ENCODE peak calls at places on chromosomes 2 and 18, in five cellular contexts. Y, K, H, P and Z are unnamed samples.

GRCh38 chr2:173075056-173075780 is 428 bp upstream of the MAP3K20 start:
- DNase-seq in Y (no peak), H (no peak), P (no peak), K (no peak), Z (no peak)

GRCh38 chr18:32425466-32425865 is 45.2 kb downstream of the GAREM1 start:
- DNase-seq in K (no peak), P (no peak), H (peak), Y (peak), Z (peak)

GRCh38 chr2:214310319-214310718 is 100.5 kb upstream of the VWC2L start:
- DNase-seq in Y (peak), K (no peak), H (no peak), P (no peak), Z (no peak)

GRCh38 chr18:57887984-57888383 is 84.9 kb upstream of the ATP8B1 start:
- DNase-seq in P (no peak), Y (no peak), H (no peak), K (no peak), Z (no peak)

GRCh38 chr2:241891315-241891987 is 21.9 kb downstream of the RTP5 start:
- DNase-seq in P (no peak), H (no peak), K (peak), Y (no peak), Z (no peak)

GRCh38 chr2:74945783-74946165 is 12.7 kb upstream of the POLE4 start:
- DNase-seq in H (peak), P (no peak), Y (peak), K (no peak), Z (peak)

GRCh38 chr2:16973586-16974274 is 308.1 kb upstream of the CYRIA start:
- DNase-seq in P (no peak), H (peak), K (no peak), Y (peak), Z (peak)

GRCh38 chr18:38750786-38751185 is 1185.2 kb upstream of the CELF4 start:
- DNase-seq in Y (no peak), K (no peak), H (no peak), P (no peak), Z (no peak)

GRCh38 chr2:19902272-19902730 is 518 bp upstream of the TTC32 start:
- DNase-seq in P (no peak), H (no peak), Y (peak), K (no peak), Z (no peak)

GRCh38 chr2:4454907-4455306 is 751.5 kb downstream of the DCDC2C start:
- DNase-seq in Y (no peak), K (no peak), P (no peak), H (no peak), Z (no peak)

GRCh38 chr2:118442949-118443348 is 354.7 kb downstream of the INSIG2 start:
- DNase-seq in H (no peak), Y (no peak), P (no peak), K (no peak), Z (no peak)

GRCh38 chr2:151380617-151381235 is 23.3 kb downstream of the TNFAIP6 start:
- DNase-seq in H (no peak), K (no peak), P (no peak), Y (no peak), Z (no peak)

GRCh38 chr2:10204326-10205200 is 82.0 kb downstream of the RRM2 start:
- DNase-seq in H (no peak), Y (no peak), P (no peak), K (peak), Z (no peak)

GRCh38 chr18:58348517-58348916 is 280.4 kb downstream of the ALPK2 start:
- DNase-seq in P (no peak), H (no peak), Y (no peak), K (no peak), Z (peak)

GRCh38 chr2:216215991-216216390 is 106.8 kb downstream of the XRCC5 start:
- DNase-seq in Y (peak), P (no peak), H (no peak), K (no peak), Z (peak)

GRCh38 chr18:8988262-8988871 is 114.1 kb upstream of the NDUFV2 start:
- DNase-seq in H (no peak), P (peak), Y (peak), K (peak), Z (peak)

GRCh38 chr18:75208055-75208835 is 694 bp downstream of the PTGR3 start:
- DNase-seq in Y (peak), H (no peak), P (peak), K (peak), Z (peak)

GRCh38 chr2:14626873-14627272 is 5.6 kb upstream of the LRATD1 start:
- DNase-seq in Y (no peak), P (no peak), H (no peak), K (peak), Z (no peak)

GRCh38 chr2:43183743-43184142 is 42.7 kb downstream of the ZFP36L2 start:
- DNase-seq in H (no peak), Y (no peak), K (no peak), P (no peak), Z (no peak)

GRCh38 chr2:64157792-64158191 is 13.6 kb upstream of the PELI1 start:
- DNase-seq in H (no peak), P (no peak), Y (peak), K (no peak), Z (no peak)

GRCh38 chr18:76524900-76525698 is 30.1 kb upstream of the ZNF516 start:
- DNase-seq in Y (peak), P (no peak), K (no peak), H (no peak), Z (peak)

GRCh38 chr2:100215375-100215774 is 73.0 kb upstream of the AFF3 start:
- DNase-seq in H (no peak), K (no peak), P (no peak), Y (no peak), Z (no peak)

GRCh38 chr2:120921457-120921856 is 185.8 kb downstream of the GLI2 start:
- DNase-seq in Y (no peak), P (no peak), H (no peak), K (no peak), Z (no peak)

GRCh38 chr2:219706823-219707281 is 79.4 kb downstream of the SLC4A3 start:
- DNase-seq in H (no peak), P (no peak), Y (peak), K (no peak), Z (peak)

GRCh38 chr2:186737737-186738508 is 44.1 kb downstream of the FAM171B start:
- DNase-seq in K (no peak), P (no peak), Y (no peak), H (no peak), Z (no peak)

GRCh38 chr2:42163444-42164045 is 5.6 kb upstream of the EML4 start:
- DNase-seq in K (no peak), H (no peak), P (no peak), Y (no peak), Z (peak)

GRCh38 chr2:109403841-109404201 is 209.9 kb downstream of the SEPTIN10 start:
- DNase-seq in Y (no peak), K (no peak), P (no peak), H (no peak), Z (no peak)

GRCh38 chr2:237065062-237065360 is 20.7 kb upstream of the COPS8 start:
- DNase-seq in Y (no peak), H (no peak), K (no peak), P (no peak), Z (no peak)

GRCh38 chr2:75199428-75200011 is at the start of gene TACR1:
- DNase-seq in Y (peak), K (peak), H (peak), P (peak), Z (peak)

DNA sequence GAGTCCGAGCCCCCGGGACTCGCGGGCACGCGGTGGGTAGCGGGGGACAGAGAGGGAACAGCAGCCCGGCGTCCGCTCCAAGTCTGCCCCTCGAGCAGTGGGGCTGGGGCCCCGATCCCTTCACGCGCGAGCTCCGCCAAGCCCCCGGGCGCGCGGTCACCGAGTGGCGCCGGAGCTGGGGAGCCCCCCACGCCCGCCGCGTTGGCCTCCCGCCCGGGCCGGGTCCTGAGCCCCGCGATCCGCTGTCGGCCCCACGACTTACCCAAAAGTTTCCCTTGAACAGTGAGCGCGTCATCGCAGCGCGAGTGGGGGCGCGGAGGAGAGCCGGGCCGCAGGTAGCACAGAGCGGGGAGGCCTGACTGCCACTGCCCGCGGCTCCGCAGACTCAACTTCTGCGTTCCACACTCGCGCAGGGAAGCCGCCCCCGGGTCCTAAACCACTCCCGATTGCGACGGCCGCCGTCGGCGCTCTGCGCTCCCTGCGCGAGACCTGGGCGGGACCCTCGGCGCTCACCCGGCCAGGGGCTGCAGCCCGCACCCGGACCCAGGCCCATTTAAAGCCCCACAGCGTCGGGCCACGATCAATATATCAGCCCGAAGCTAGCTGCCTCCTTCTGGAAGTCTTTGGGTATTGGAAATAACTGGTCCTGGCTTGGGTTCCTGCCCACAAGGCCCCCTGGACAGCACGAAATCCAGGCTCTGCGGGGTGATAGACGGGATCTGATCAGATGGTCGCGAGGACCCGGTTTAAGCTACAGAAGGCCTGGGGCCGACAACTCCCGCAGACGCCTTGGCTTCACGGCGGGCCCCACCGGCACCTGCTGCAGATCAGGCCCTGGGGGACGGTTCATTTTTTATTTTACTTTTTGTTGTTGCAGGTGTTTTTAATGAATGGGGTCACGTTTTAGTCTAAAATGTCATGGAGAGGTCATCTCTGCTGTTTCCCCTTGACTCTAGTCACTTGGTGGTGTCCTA is at the start of gene PSTPIP2:
- DNase-seq in K (peak), H (no peak), P (peak), Y (peak), Z (peak)
- H3K4me3 ChIP-seq in K (peak), H (peak), P (peak), Y (peak), Z (peak)

GRCh38 chr2:62001431-62001830 is 96.0 kb downstream of the COMMD1 start:
- DNase-seq in P (no peak), H (no peak), K (no peak), Y (no peak), Z (no peak)

GRCh38 chr2:61995059-61995458 is 89.6 kb downstream of the COMMD1 start:
- DNase-seq in Y (no peak), P (no peak), K (no peak), H (no peak), Z (no peak)

GRCh38 chr2:61995515-61995914 is 90.0 kb downstream of the COMMD1 start:
- DNase-seq in K (no peak), H (no peak), Y (no peak), P (no peak), Z (no peak)

DNA sequence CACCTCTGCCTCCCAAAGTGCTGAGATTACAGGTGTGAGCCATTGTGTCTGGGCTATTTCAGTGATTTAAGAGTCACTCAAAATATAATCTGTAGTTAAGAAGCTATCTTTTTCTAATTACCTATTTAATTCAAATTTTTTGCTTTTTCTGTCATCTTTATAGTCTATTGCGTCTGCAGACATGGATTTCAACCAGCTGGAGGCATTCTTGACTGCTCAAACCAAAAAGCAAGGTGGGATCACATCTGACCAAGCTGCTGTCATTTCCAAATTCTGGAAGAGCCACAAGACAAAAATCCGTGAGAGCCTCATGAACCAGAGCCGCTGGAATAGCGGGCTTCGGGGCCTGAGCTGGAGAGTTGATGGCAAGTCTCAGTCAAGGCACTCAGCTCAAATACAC is 95.1 kb downstream of the COMMD1 start:
- DNase-seq in H (no peak), Y (no peak), K (no peak), P (no peak), Z (no peak)
- TF ChIP-seq CTCF in H (no peak), Y (no peak), K (no peak), P (no peak), Z (no peak)

GRCh38 chr2:207162319-207162718 is 3.4 kb downstream of the KLF7 start:
- DNase-seq in Y (peak), H (no peak), P (no peak), K (no peak), Z (peak)

GRCh38 chr2:207163815-207164747 is 1.7 kb downstream of the KLF7 start:
- DNase-seq in H (no peak), Y (peak), K (peak), P (peak), Z (peak)

GRCh38 chr2:207161724-207162123 is 4.0 kb downstream of the KLF7 start:
- DNase-seq in Y (peak), P (no peak), H (no peak), K (no peak), Z (peak)

GRCh38 chr2:207161247-207161646 is 4.5 kb downstream of the KLF7 start:
- DNase-seq in K (no peak), P (no peak), H (no peak), Y (peak), Z (no peak)

GRCh38 chr2:207163053-207163814 is 2.5 kb downstream of the KLF7 start:
- DNase-seq in P (no peak), Y (peak), H (peak), K (no peak), Z (peak)
- H3K4me3 ChIP-seq in P (peak), Y (peak), H (peak), K (peak), Z (peak)

GRCh38 chr2:26838121-26838906 is 9.6 kb upstream of the DPYSL5 start:
- DNase-seq in K (no peak), Y (peak), P (no peak), H (no peak), Z (peak)
- TF ChIP-seq CTCF in K (no peak), Y (no peak), P (no peak), H (no peak), Z (no peak)

DNA sequence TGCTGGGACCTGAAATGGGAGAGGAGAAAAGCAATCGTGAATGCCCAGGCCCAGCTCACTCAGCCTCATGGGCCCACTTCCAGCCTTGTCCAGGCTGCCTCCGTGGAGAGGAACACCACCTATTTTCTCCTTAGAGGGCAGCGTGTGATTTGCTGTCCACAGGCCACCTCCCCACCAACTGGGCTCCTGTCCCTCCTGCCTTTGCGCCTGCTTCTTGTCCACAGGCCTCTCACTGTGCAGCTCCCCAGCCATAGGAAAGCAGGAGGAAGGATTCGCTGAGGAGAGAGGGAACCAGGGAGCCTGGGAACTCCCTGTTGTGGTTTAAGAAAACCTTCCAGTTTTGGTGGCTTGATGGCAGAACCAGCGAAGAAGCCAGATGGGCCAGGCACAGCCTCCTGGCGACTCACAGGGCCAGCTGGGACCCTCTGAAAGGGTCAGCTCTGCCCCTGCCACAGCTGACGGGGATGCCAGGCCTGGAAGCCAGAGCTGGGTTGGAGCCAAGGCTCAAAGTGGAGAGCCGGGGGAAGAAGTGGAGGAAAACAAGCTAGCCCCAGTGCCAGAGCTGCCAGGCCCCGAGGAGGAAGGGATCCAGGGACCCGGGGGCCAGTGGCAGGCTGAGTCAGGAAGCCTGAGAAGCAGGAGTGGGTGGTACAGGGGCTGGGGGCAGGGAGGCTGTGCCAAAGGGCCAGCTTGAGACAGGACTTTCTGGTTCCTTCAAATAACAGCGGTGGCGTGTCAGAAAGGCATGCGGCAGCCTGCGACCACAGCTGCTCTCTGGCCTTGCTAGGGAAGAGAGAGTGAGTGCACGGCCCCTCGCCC is 9.9 kb downstream of the TMBIM1 start:
- DNase-seq in P (no peak), K (peak), Y (no peak), H (no peak), Z (peak)
- H3K4me3 ChIP-seq in P (no peak), K (no peak), Y (no peak), H (no peak), Z (no peak)

DNA sequence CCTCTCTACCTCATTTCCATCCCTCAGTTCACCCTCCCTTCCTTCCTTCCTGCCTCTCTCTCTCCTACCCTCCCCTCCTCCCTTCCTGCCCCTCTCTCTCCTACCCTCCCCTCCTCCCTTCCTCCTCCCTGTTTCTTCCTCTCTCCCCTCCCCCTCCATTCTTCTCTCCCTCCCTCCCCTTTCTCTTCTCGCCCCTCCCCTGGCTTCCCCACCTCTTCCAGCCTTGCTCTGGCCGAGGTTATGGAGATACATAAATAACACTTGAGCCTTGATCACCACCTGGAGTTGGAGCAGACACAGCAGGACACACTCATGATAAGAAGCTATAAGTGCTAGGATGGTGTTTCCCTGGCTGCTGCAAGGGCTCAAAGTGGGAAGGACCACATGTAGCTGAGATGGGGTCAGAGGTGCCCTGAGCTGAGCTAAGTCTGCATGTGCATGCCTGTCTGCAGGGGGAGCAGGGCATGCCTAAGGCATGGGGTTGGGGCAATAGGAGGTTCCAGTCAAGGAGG is 326.1 kb upstream of the HS6ST1 start:
- DNase-seq in Y (no peak), K (no peak), P (no peak), H (no peak), Z (no peak)
- TF ChIP-seq CTCF in Y (no peak), K (no peak), P (no peak), H (no peak), Z (peak)

GRCh38 chr2:180980943-180981898 is 816 bp downstream of the UBE2E3 start:
- DNase-seq in H (no peak), Y (peak), P (peak), K (peak), Z (peak)
- H3K4me3 ChIP-seq in H (peak), Y (peak), P (peak), K (peak), Z (peak)